ENCODE peak calls at places on chromosomes 4 and X, in ten cellular contexts. One of them, this sample, is unnamed.

GRCh38 chrX:1248381-1249061 is 20.1 kb upstream of the CSF2RA start:
- DNase-seq in progenitor cell of endocrine pancreas: no peak
- DNase-seq in substantia nigra: no peak
- DNase-seq in cardiac fibroblast: no peak
- DNase-seq in stimulated activated CD8-positive, alpha-beta memory T cell treated with anti-CD3 and anti-CD28 coated beads, Interleukin-15, amount 100 ng/mL, for 4 hours: no peak
- DNase-seq in foreskin fibroblast: no peak
- DNase-seq in activated CD4-positive, alpha-beta T cell treated with anti-CD3 and anti-CD28 coated beads for 24 hours: no peak
- DNase-seq in stimulated activated CD4-positive, alpha-beta T cell treated with anti-CD3 and anti-CD28 coated beads, Interleukin-15, amount 100 ng/mL, for 24 hours: peak
- DNase-seq in LHCN-M2: no peak
- DNase-seq in naive thymus-derived CD8-positive, alpha-beta T cell: no peak
- DNase-seq in this sample: no peak

GRCh38 chrX:77427586-77427985 is 19.6 kb upstream of the FGF16 start:
- DNase-seq in foreskin fibroblast: no peak
- DNase-seq in progenitor cell of endocrine pancreas: no peak
- DNase-seq in cardiac fibroblast: no peak
- DNase-seq in naive thymus-derived CD8-positive, alpha-beta T cell: no peak
- DNase-seq in substantia nigra: no peak
- DNase-seq in stimulated activated CD4-positive, alpha-beta T cell treated with anti-CD3 and anti-CD28 coated beads, Interleukin-15, amount 100 ng/mL, for 24 hours: no peak
- DNase-seq in stimulated activated CD8-positive, alpha-beta memory T cell treated with anti-CD3 and anti-CD28 coated beads, Interleukin-15, amount 100 ng/mL, for 4 hours: no peak
- DNase-seq in activated CD4-positive, alpha-beta T cell treated with anti-CD3 and anti-CD28 coated beads for 24 hours: no peak
- DNase-seq in LHCN-M2: peak
- DNase-seq in this sample: no peak

GRCh38 chr4:137635108-137635507 is 102.8 kb upstream of the PCDH18 start:
- DNase-seq in cardiac fibroblast: peak
- DNase-seq in activated CD4-positive, alpha-beta T cell treated with anti-CD3 and anti-CD28 coated beads for 24 hours: no peak
- DNase-seq in naive thymus-derived CD8-positive, alpha-beta T cell: no peak
- DNase-seq in substantia nigra: no peak
- DNase-seq in foreskin fibroblast: peak
- DNase-seq in stimulated activated CD4-positive, alpha-beta T cell treated with anti-CD3 and anti-CD28 coated beads, Interleukin-15, amount 100 ng/mL, for 24 hours: no peak
- DNase-seq in LHCN-M2: peak
- DNase-seq in progenitor cell of endocrine pancreas: no peak
- DNase-seq in stimulated activated CD8-positive, alpha-beta memory T cell treated with anti-CD3 and anti-CD28 coated beads, Interleukin-15, amount 100 ng/mL, for 4 hours: no peak
- DNase-seq in this sample: no peak

GRCh38 chr4:16259531-16260246 is 33.4 kb upstream of the TAPT1 start:
- DNase-seq in stimulated activated CD8-positive, alpha-beta memory T cell treated with anti-CD3 and anti-CD28 coated beads, Interleukin-15, amount 100 ng/mL, for 4 hours: no peak
- DNase-seq in naive thymus-derived CD8-positive, alpha-beta T cell: no peak
- DNase-seq in foreskin fibroblast: no peak
- DNase-seq in activated CD4-positive, alpha-beta T cell treated with anti-CD3 and anti-CD28 coated beads for 24 hours: peak
- DNase-seq in progenitor cell of endocrine pancreas: no peak
- DNase-seq in substantia nigra: no peak
- DNase-seq in cardiac fibroblast: peak
- DNase-seq in stimulated activated CD4-positive, alpha-beta T cell treated with anti-CD3 and anti-CD28 coated beads, Interleukin-15, amount 100 ng/mL, for 24 hours: peak
- DNase-seq in LHCN-M2: no peak
- DNase-seq in this sample: no peak

GRCh38 chr4:181281451-181281850 is 961.8 kb upstream of the TENM3 start:
- DNase-seq in naive thymus-derived CD8-positive, alpha-beta T cell: no peak
- DNase-seq in cardiac fibroblast: no peak
- DNase-seq in progenitor cell of endocrine pancreas: no peak
- DNase-seq in substantia nigra: peak
- DNase-seq in stimulated activated CD4-positive, alpha-beta T cell treated with anti-CD3 and anti-CD28 coated beads, Interleukin-15, amount 100 ng/mL, for 24 hours: no peak
- DNase-seq in stimulated activated CD8-positive, alpha-beta memory T cell treated with anti-CD3 and anti-CD28 coated beads, Interleukin-15, amount 100 ng/mL, for 4 hours: no peak
- DNase-seq in LHCN-M2: no peak
- DNase-seq in activated CD4-positive, alpha-beta T cell treated with anti-CD3 and anti-CD28 coated beads for 24 hours: no peak
- DNase-seq in foreskin fibroblast: no peak
- DNase-seq in this sample: no peak

GRCh38 chr4:81482344-81482743 is 10.6 kb upstream of the RASGEF1B start:
- DNase-seq in cardiac fibroblast: no peak
- DNase-seq in substantia nigra: no peak
- DNase-seq in progenitor cell of endocrine pancreas: no peak
- DNase-seq in stimulated activated CD4-positive, alpha-beta T cell treated with anti-CD3 and anti-CD28 coated beads, Interleukin-15, amount 100 ng/mL, for 24 hours: no peak
- DNase-seq in activated CD4-positive, alpha-beta T cell treated with anti-CD3 and anti-CD28 coated beads for 24 hours: no peak
- DNase-seq in foreskin fibroblast: no peak
- DNase-seq in stimulated activated CD8-positive, alpha-beta memory T cell treated with anti-CD3 and anti-CD28 coated beads, Interleukin-15, amount 100 ng/mL, for 4 hours: no peak
- DNase-seq in naive thymus-derived CD8-positive, alpha-beta T cell: no peak
- DNase-seq in LHCN-M2: no peak
- DNase-seq in this sample: no peak

GRCh38 chr4:143375326-143376073 is 38.8 kb downstream of the GAB1 start:
- DNase-seq in naive thymus-derived CD8-positive, alpha-beta T cell: no peak
- DNase-seq in stimulated activated CD8-positive, alpha-beta memory T cell treated with anti-CD3 and anti-CD28 coated beads, Interleukin-15, amount 100 ng/mL, for 4 hours: no peak
- DNase-seq in activated CD4-positive, alpha-beta T cell treated with anti-CD3 and anti-CD28 coated beads for 24 hours: no peak
- DNase-seq in foreskin fibroblast: no peak
- DNase-seq in progenitor cell of endocrine pancreas: no peak
- DNase-seq in cardiac fibroblast: peak
- DNase-seq in substantia nigra: peak
- DNase-seq in stimulated activated CD4-positive, alpha-beta T cell treated with anti-CD3 and anti-CD28 coated beads, Interleukin-15, amount 100 ng/mL, for 24 hours: peak
- DNase-seq in LHCN-M2: peak
- DNase-seq in this sample: peak

GRCh38 chrX:2184089-2184488 is 316.7 kb downstream of the DHRSX start:
- DNase-seq in foreskin fibroblast: no peak
- DNase-seq in substantia nigra: no peak
- DNase-seq in activated CD4-positive, alpha-beta T cell treated with anti-CD3 and anti-CD28 coated beads for 24 hours: no peak
- DNase-seq in stimulated activated CD4-positive, alpha-beta T cell treated with anti-CD3 and anti-CD28 coated beads, Interleukin-15, amount 100 ng/mL, for 24 hours: no peak
- DNase-seq in LHCN-M2: no peak
- DNase-seq in cardiac fibroblast: no peak
- DNase-seq in stimulated activated CD8-positive, alpha-beta memory T cell treated with anti-CD3 and anti-CD28 coated beads, Interleukin-15, amount 100 ng/mL, for 4 hours: no peak
- DNase-seq in naive thymus-derived CD8-positive, alpha-beta T cell: no peak
- DNase-seq in progenitor cell of endocrine pancreas: no peak
- DNase-seq in this sample: no peak

GRCh38 chr4:61507091-61507490 is 307.0 kb downstream of the ADGRL3 start:
- DNase-seq in LHCN-M2: no peak
- DNase-seq in foreskin fibroblast: no peak
- DNase-seq in naive thymus-derived CD8-positive, alpha-beta T cell: no peak
- DNase-seq in stimulated activated CD4-positive, alpha-beta T cell treated with anti-CD3 and anti-CD28 coated beads, Interleukin-15, amount 100 ng/mL, for 24 hours: no peak
- DNase-seq in substantia nigra: no peak
- DNase-seq in cardiac fibroblast: no peak
- DNase-seq in progenitor cell of endocrine pancreas: no peak
- DNase-seq in activated CD4-positive, alpha-beta T cell treated with anti-CD3 and anti-CD28 coated beads for 24 hours: no peak
- DNase-seq in stimulated activated CD8-positive, alpha-beta memory T cell treated with anti-CD3 and anti-CD28 coated beads, Interleukin-15, amount 100 ng/mL, for 4 hours: no peak
- DNase-seq in this sample: no peak

GRCh38 chr4:84024405-84024804 is 474.7 kb downstream of the NKX6-1 start:
- DNase-seq in activated CD4-positive, alpha-beta T cell treated with anti-CD3 and anti-CD28 coated beads for 24 hours: no peak
- DNase-seq in stimulated activated CD4-positive, alpha-beta T cell treated with anti-CD3 and anti-CD28 coated beads, Interleukin-15, amount 100 ng/mL, for 24 hours: no peak
- DNase-seq in cardiac fibroblast: no peak
- DNase-seq in progenitor cell of endocrine pancreas: no peak
- DNase-seq in LHCN-M2: no peak
- DNase-seq in naive thymus-derived CD8-positive, alpha-beta T cell: no peak
- DNase-seq in stimulated activated CD8-positive, alpha-beta memory T cell treated with anti-CD3 and anti-CD28 coated beads, Interleukin-15, amount 100 ng/mL, for 4 hours: no peak
- DNase-seq in foreskin fibroblast: no peak
- DNase-seq in substantia nigra: no peak
- DNase-seq in this sample: no peak

GRCh38 chr4:57303012-57303751 is 193.0 kb upstream of the IGFBP7 start:
- DNase-seq in substantia nigra: peak
- DNase-seq in naive thymus-derived CD8-positive, alpha-beta T cell: no peak
- DNase-seq in stimulated activated CD4-positive, alpha-beta T cell treated with anti-CD3 and anti-CD28 coated beads, Interleukin-15, amount 100 ng/mL, for 24 hours: no peak
- DNase-seq in foreskin fibroblast: no peak
- DNase-seq in progenitor cell of endocrine pancreas: no peak
- DNase-seq in cardiac fibroblast: peak
- DNase-seq in activated CD4-positive, alpha-beta T cell treated with anti-CD3 and anti-CD28 coated beads for 24 hours: no peak
- DNase-seq in LHCN-M2: no peak
- DNase-seq in stimulated activated CD8-positive, alpha-beta memory T cell treated with anti-CD3 and anti-CD28 coated beads, Interleukin-15, amount 100 ng/mL, for 4 hours: no peak
- DNase-seq in this sample: no peak

GRCh38 chr4:38930199-38930598 is 62.6 kb downstream of the FAM114A1 start:
- DNase-seq in naive thymus-derived CD8-positive, alpha-beta T cell: no peak
- DNase-seq in stimulated activated CD8-positive, alpha-beta memory T cell treated with anti-CD3 and anti-CD28 coated beads, Interleukin-15, amount 100 ng/mL, for 4 hours: no peak
- DNase-seq in stimulated activated CD4-positive, alpha-beta T cell treated with anti-CD3 and anti-CD28 coated beads, Interleukin-15, amount 100 ng/mL, for 24 hours: no peak
- DNase-seq in activated CD4-positive, alpha-beta T cell treated with anti-CD3 and anti-CD28 coated beads for 24 hours: no peak
- DNase-seq in LHCN-M2: no peak
- DNase-seq in progenitor cell of endocrine pancreas: no peak
- DNase-seq in foreskin fibroblast: no peak
- DNase-seq in substantia nigra: no peak
- DNase-seq in cardiac fibroblast: no peak
- DNase-seq in this sample: no peak

GRCh38 chrX:84205276-84205675 is 17.3 kb upstream of the RPS6KA6 start:
- DNase-seq in stimulated activated CD8-positive, alpha-beta memory T cell treated with anti-CD3 and anti-CD28 coated beads, Interleukin-15, amount 100 ng/mL, for 4 hours: no peak
- DNase-seq in stimulated activated CD4-positive, alpha-beta T cell treated with anti-CD3 and anti-CD28 coated beads, Interleukin-15, amount 100 ng/mL, for 24 hours: no peak
- DNase-seq in cardiac fibroblast: no peak
- DNase-seq in activated CD4-positive, alpha-beta T cell treated with anti-CD3 and anti-CD28 coated beads for 24 hours: no peak
- DNase-seq in foreskin fibroblast: no peak
- DNase-seq in LHCN-M2: peak
- DNase-seq in naive thymus-derived CD8-positive, alpha-beta T cell: no peak
- DNase-seq in substantia nigra: no peak
- DNase-seq in progenitor cell of endocrine pancreas: no peak
- DNase-seq in this sample: no peak

GRCh38 chr4:2763511-2763967 is 7.4 kb upstream of the TNIP2 start:
- DNase-seq in stimulated activated CD8-positive, alpha-beta memory T cell treated with anti-CD3 and anti-CD28 coated beads, Interleukin-15, amount 100 ng/mL, for 4 hours: no peak
- DNase-seq in cardiac fibroblast: no peak
- DNase-seq in foreskin fibroblast: no peak
- DNase-seq in activated CD4-positive, alpha-beta T cell treated with anti-CD3 and anti-CD28 coated beads for 24 hours: no peak
- DNase-seq in naive thymus-derived CD8-positive, alpha-beta T cell: no peak
- DNase-seq in stimulated activated CD4-positive, alpha-beta T cell treated with anti-CD3 and anti-CD28 coated beads, Interleukin-15, amount 100 ng/mL, for 24 hours: no peak
- DNase-seq in progenitor cell of endocrine pancreas: no peak
- DNase-seq in LHCN-M2: no peak
- DNase-seq in substantia nigra: no peak
- DNase-seq in this sample: no peak

GRCh38 chrX:103446665-103447302 is 70.4 kb downstream of the BEX3 start:
- DNase-seq in stimulated activated CD4-positive, alpha-beta T cell treated with anti-CD3 and anti-CD28 coated beads, Interleukin-15, amount 100 ng/mL, for 24 hours: no peak
- DNase-seq in LHCN-M2: peak
- DNase-seq in cardiac fibroblast: peak
- DNase-seq in activated CD4-positive, alpha-beta T cell treated with anti-CD3 and anti-CD28 coated beads for 24 hours: no peak
- DNase-seq in stimulated activated CD8-positive, alpha-beta memory T cell treated with anti-CD3 and anti-CD28 coated beads, Interleukin-15, amount 100 ng/mL, for 4 hours: no peak
- DNase-seq in naive thymus-derived CD8-positive, alpha-beta T cell: no peak
- DNase-seq in progenitor cell of endocrine pancreas: no peak
- DNase-seq in foreskin fibroblast: no peak
- DNase-seq in substantia nigra: no peak
- DNase-seq in this sample: no peak

GRCh38 chr4:105181259-105181658 is 34.6 kb downstream of the TET2 start:
- DNase-seq in activated CD4-positive, alpha-beta T cell treated with anti-CD3 and anti-CD28 coated beads for 24 hours: no peak
- DNase-seq in stimulated activated CD4-positive, alpha-beta T cell treated with anti-CD3 and anti-CD28 coated beads, Interleukin-15, amount 100 ng/mL, for 24 hours: no peak
- DNase-seq in foreskin fibroblast: no peak
- DNase-seq in cardiac fibroblast: no peak
- DNase-seq in stimulated activated CD8-positive, alpha-beta memory T cell treated with anti-CD3 and anti-CD28 coated beads, Interleukin-15, amount 100 ng/mL, for 4 hours: no peak
- DNase-seq in naive thymus-derived CD8-positive, alpha-beta T cell: no peak
- DNase-seq in progenitor cell of endocrine pancreas: no peak
- DNase-seq in substantia nigra: no peak
- DNase-seq in LHCN-M2: no peak
- DNase-seq in this sample: no peak

GRCh38 chr4:6732441-6733357 is 16.7 kb downstream of the BLOC1S4 start:
- DNase-seq in activated CD4-positive, alpha-beta T cell treated with anti-CD3 and anti-CD28 coated beads for 24 hours: no peak
- DNase-seq in substantia nigra: peak
- DNase-seq in stimulated activated CD8-positive, alpha-beta memory T cell treated with anti-CD3 and anti-CD28 coated beads, Interleukin-15, amount 100 ng/mL, for 4 hours: no peak
- DNase-seq in LHCN-M2: peak
- DNase-seq in cardiac fibroblast: peak
- DNase-seq in foreskin fibroblast: peak
- DNase-seq in stimulated activated CD4-positive, alpha-beta T cell treated with anti-CD3 and anti-CD28 coated beads, Interleukin-15, amount 100 ng/mL, for 24 hours: no peak
- DNase-seq in naive thymus-derived CD8-positive, alpha-beta T cell: no peak
- DNase-seq in progenitor cell of endocrine pancreas: no peak
- DNase-seq in this sample: no peak

GRCh38 chr4:153345011-153345981 is 808 bp downstream of the MND1 start:
- DNase-seq in activated CD4-positive, alpha-beta T cell treated with anti-CD3 and anti-CD28 coated beads for 24 hours: peak
- DNase-seq in stimulated activated CD4-positive, alpha-beta T cell treated with anti-CD3 and anti-CD28 coated beads, Interleukin-15, amount 100 ng/mL, for 24 hours: peak
- DNase-seq in substantia nigra: peak
- DNase-seq in progenitor cell of endocrine pancreas: no peak
- DNase-seq in foreskin fibroblast: peak
- DNase-seq in naive thymus-derived CD8-positive, alpha-beta T cell: peak
- DNase-seq in cardiac fibroblast: peak
- DNase-seq in LHCN-M2: peak
- DNase-seq in stimulated activated CD8-positive, alpha-beta memory T cell treated with anti-CD3 and anti-CD28 coated beads, Interleukin-15, amount 100 ng/mL, for 4 hours: no peak
- DNase-seq in this sample: no peak

GRCh38 chrX:106726485-106727437 is at the start of gene RNF128:
- DNase-seq in substantia nigra: peak
- DNase-seq in LHCN-M2: peak
- DNase-seq in progenitor cell of endocrine pancreas: peak
- DNase-seq in cardiac fibroblast: peak
- DNase-seq in stimulated activated CD4-positive, alpha-beta T cell treated with anti-CD3 and anti-CD28 coated beads, Interleukin-15, amount 100 ng/mL, for 24 hours: peak
- DNase-seq in activated CD4-positive, alpha-beta T cell treated with anti-CD3 and anti-CD28 coated beads for 24 hours: no peak
- DNase-seq in naive thymus-derived CD8-positive, alpha-beta T cell: no peak
- DNase-seq in stimulated activated CD8-positive, alpha-beta memory T cell treated with anti-CD3 and anti-CD28 coated beads, Interleukin-15, amount 100 ng/mL, for 4 hours: no peak
- DNase-seq in foreskin fibroblast: peak
- DNase-seq in this sample: peak

GRCh38 chr4:21470531-21470930 is 478.0 kb downstream of the KCNIP4 start:
- DNase-seq in substantia nigra: no peak
- DNase-seq in activated CD4-positive, alpha-beta T cell treated with anti-CD3 and anti-CD28 coated beads for 24 hours: no peak
- DNase-seq in foreskin fibroblast: peak
- DNase-seq in cardiac fibroblast: peak
- DNase-seq in stimulated activated CD4-positive, alpha-beta T cell treated with anti-CD3 and anti-CD28 coated beads, Interleukin-15, amount 100 ng/mL, for 24 hours: no peak
- DNase-seq in progenitor cell of endocrine pancreas: no peak
- DNase-seq in LHCN-M2: peak
- DNase-seq in naive thymus-derived CD8-positive, alpha-beta T cell: no peak
- DNase-seq in stimulated activated CD8-positive, alpha-beta memory T cell treated with anti-CD3 and anti-CD28 coated beads, Interleukin-15, amount 100 ng/mL, for 4 hours: no peak
- DNase-seq in this sample: no peak

GRCh38 chr4:105990933-105991332 is 95.7 kb downstream of the NPNT start:
- DNase-seq in stimulated activated CD8-positive, alpha-beta memory T cell treated with anti-CD3 and anti-CD28 coated beads, Interleukin-15, amount 100 ng/mL, for 4 hours: no peak
- DNase-seq in cardiac fibroblast: peak
- DNase-seq in LHCN-M2: peak
- DNase-seq in substantia nigra: peak
- DNase-seq in progenitor cell of endocrine pancreas: no peak
- DNase-seq in stimulated activated CD4-positive, alpha-beta T cell treated with anti-CD3 and anti-CD28 coated beads, Interleukin-15, amount 100 ng/mL, for 24 hours: no peak
- DNase-seq in activated CD4-positive, alpha-beta T cell treated with anti-CD3 and anti-CD28 coated beads for 24 hours: no peak
- DNase-seq in foreskin fibroblast: peak
- DNase-seq in naive thymus-derived CD8-positive, alpha-beta T cell: no peak
- DNase-seq in this sample: peak

GRCh38 chr4:169250796-169251195 is 20.0 kb downstream of the SH3RF1 start:
- DNase-seq in substantia nigra: no peak
- DNase-seq in stimulated activated CD4-positive, alpha-beta T cell treated with anti-CD3 and anti-CD28 coated beads, Interleukin-15, amount 100 ng/mL, for 24 hours: no peak
- DNase-seq in naive thymus-derived CD8-positive, alpha-beta T cell: no peak
- DNase-seq in stimulated activated CD8-positive, alpha-beta memory T cell treated with anti-CD3 and anti-CD28 coated beads, Interleukin-15, amount 100 ng/mL, for 4 hours: no peak
- DNase-seq in LHCN-M2: no peak
- DNase-seq in foreskin fibroblast: no peak
- DNase-seq in cardiac fibroblast: no peak
- DNase-seq in progenitor cell of endocrine pancreas: no peak
- DNase-seq in activated CD4-positive, alpha-beta T cell treated with anti-CD3 and anti-CD28 coated beads for 24 hours: no peak
- DNase-seq in this sample: no peak

GRCh38 chr4:33739886-33740285 is 2504.4 kb downstream of the ARAP2 start:
- DNase-seq in stimulated activated CD8-positive, alpha-beta memory T cell treated with anti-CD3 and anti-CD28 coated beads, Interleukin-15, amount 100 ng/mL, for 4 hours: no peak
- DNase-seq in LHCN-M2: no peak
- DNase-seq in activated CD4-positive, alpha-beta T cell treated with anti-CD3 and anti-CD28 coated beads for 24 hours: no peak
- DNase-seq in foreskin fibroblast: no peak
- DNase-seq in naive thymus-derived CD8-positive, alpha-beta T cell: no peak
- DNase-seq in substantia nigra: no peak
- DNase-seq in progenitor cell of endocrine pancreas: no peak
- DNase-seq in cardiac fibroblast: no peak
- DNase-seq in stimulated activated CD4-positive, alpha-beta T cell treated with anti-CD3 and anti-CD28 coated beads, Interleukin-15, amount 100 ng/mL, for 24 hours: no peak
- DNase-seq in this sample: no peak

GRCh38 chrX:2385224-2385623 is 115.6 kb downstream of the DHRSX start:
- DNase-seq in naive thymus-derived CD8-positive, alpha-beta T cell: no peak
- DNase-seq in stimulated activated CD4-positive, alpha-beta T cell treated with anti-CD3 and anti-CD28 coated beads, Interleukin-15, amount 100 ng/mL, for 24 hours: no peak
- DNase-seq in cardiac fibroblast: peak
- DNase-seq in progenitor cell of endocrine pancreas: no peak
- DNase-seq in substantia nigra: no peak
- DNase-seq in LHCN-M2: peak
- DNase-seq in activated CD4-positive, alpha-beta T cell treated with anti-CD3 and anti-CD28 coated beads for 24 hours: no peak
- DNase-seq in stimulated activated CD8-positive, alpha-beta memory T cell treated with anti-CD3 and anti-CD28 coated beads, Interleukin-15, amount 100 ng/mL, for 4 hours: no peak
- DNase-seq in foreskin fibroblast: peak
- DNase-seq in this sample: no peak

GRCh38 chr4:38387348-38387747 is 276.7 kb upstream of the KLF3 start:
- DNase-seq in stimulated activated CD4-positive, alpha-beta T cell treated with anti-CD3 and anti-CD28 coated beads, Interleukin-15, amount 100 ng/mL, for 24 hours: no peak
- DNase-seq in LHCN-M2: no peak
- DNase-seq in substantia nigra: no peak
- DNase-seq in activated CD4-positive, alpha-beta T cell treated with anti-CD3 and anti-CD28 coated beads for 24 hours: no peak
- DNase-seq in stimulated activated CD8-positive, alpha-beta memory T cell treated with anti-CD3 and anti-CD28 coated beads, Interleukin-15, amount 100 ng/mL, for 4 hours: no peak
- DNase-seq in cardiac fibroblast: peak
- DNase-seq in progenitor cell of endocrine pancreas: no peak
- DNase-seq in naive thymus-derived CD8-positive, alpha-beta T cell: no peak
- DNase-seq in foreskin fibroblast: no peak
- DNase-seq in this sample: no peak

GRCh38 chrX:80808854-80809493 is 703 bp downstream of the BRWD3 start:
- DNase-seq in stimulated activated CD8-positive, alpha-beta memory T cell treated with anti-CD3 and anti-CD28 coated beads, Interleukin-15, amount 100 ng/mL, for 4 hours: no peak
- DNase-seq in naive thymus-derived CD8-positive, alpha-beta T cell: peak
- DNase-seq in stimulated activated CD4-positive, alpha-beta T cell treated with anti-CD3 and anti-CD28 coated beads, Interleukin-15, amount 100 ng/mL, for 24 hours: peak
- DNase-seq in cardiac fibroblast: peak
- DNase-seq in foreskin fibroblast: peak
- DNase-seq in activated CD4-positive, alpha-beta T cell treated with anti-CD3 and anti-CD28 coated beads for 24 hours: no peak
- DNase-seq in progenitor cell of endocrine pancreas: no peak
- DNase-seq in substantia nigra: peak
- DNase-seq in LHCN-M2: peak
- DNase-seq in this sample: no peak

GRCh38 chr4:89708903-89709361 is 128.0 kb downstream of the SNCA start:
- DNase-seq in stimulated activated CD8-positive, alpha-beta memory T cell treated with anti-CD3 and anti-CD28 coated beads, Interleukin-15, amount 100 ng/mL, for 4 hours: no peak
- DNase-seq in stimulated activated CD4-positive, alpha-beta T cell treated with anti-CD3 and anti-CD28 coated beads, Interleukin-15, amount 100 ng/mL, for 24 hours: no peak
- DNase-seq in cardiac fibroblast: no peak
- DNase-seq in activated CD4-positive, alpha-beta T cell treated with anti-CD3 and anti-CD28 coated beads for 24 hours: no peak
- DNase-seq in foreskin fibroblast: peak
- DNase-seq in LHCN-M2: peak
- DNase-seq in substantia nigra: peak
- DNase-seq in naive thymus-derived CD8-positive, alpha-beta T cell: no peak
- DNase-seq in progenitor cell of endocrine pancreas: no peak
- DNase-seq in this sample: no peak

GRCh38 chr4:81631958-81632439 is 160.3 kb upstream of the RASGEF1B start:
- DNase-seq in activated CD4-positive, alpha-beta T cell treated with anti-CD3 and anti-CD28 coated beads for 24 hours: no peak
- DNase-seq in stimulated activated CD8-positive, alpha-beta memory T cell treated with anti-CD3 and anti-CD28 coated beads, Interleukin-15, amount 100 ng/mL, for 4 hours: no peak
- DNase-seq in LHCN-M2: peak
- DNase-seq in progenitor cell of endocrine pancreas: no peak
- DNase-seq in naive thymus-derived CD8-positive, alpha-beta T cell: no peak
- DNase-seq in substantia nigra: no peak
- DNase-seq in foreskin fibroblast: peak
- DNase-seq in stimulated activated CD4-positive, alpha-beta T cell treated with anti-CD3 and anti-CD28 coated beads, Interleukin-15, amount 100 ng/mL, for 24 hours: no peak
- DNase-seq in cardiac fibroblast: peak
- DNase-seq in this sample: no peak